ENCODE peak calls at places on chromosome 17, in nine cellular contexts. L is astrocyte of the spinal cord, C is neural progenitor cell, W is B cell, F is activated B cell treated with CpG ODN at 0.5 μM for 24 hours, Q is HCT116, N is body of pancreas, G is fibroblast of the aortic adventitia, U is breast epithelium. D is an unnamed sample.
A peak's percentile ranks its signal among the peaks of the same experiment; 100 is the strongest.

GRCh38 chr17:71828182-71828596 is 292.6 kb upstream of the SOX9 start:
- DNase-seq in G (no peak), U (no peak), N (no peak), Q (no peak), L (peak; percentile 93), F (no peak), C (peak; percentile 96), W (no peak), D (no peak)

GRCh38 chr17:8020251-8020650 is 17.8 kb downstream of the GUCY2D start:
- DNase-seq in U (no peak), G (no peak), Q (no peak), L (no peak), N (no peak), F (no peak), C (no peak), W (no peak), D (no peak)

GRCh38 chr17:48883171-48883570 is 9.4 kb upstream of the ATP5MC1 start:
- DNase-seq in N (no peak), U (no peak), W (no peak), C (no peak), L (no peak), G (no peak), F (no peak), Q (no peak), D (no peak)

GRCh38 chr17:57440522-57441269 is 184.4 kb downstream of the MSI2 start:
- DNase-seq in N (peak; percentile 69), F (no peak), U (peak; percentile 63), L (peak; percentile 98), W (peak; percentile 29), C (peak; percentile 81), Q (peak; percentile 76), G (peak; percentile 70), D (peak; percentile 28)

GRCh38 chr17:74592087-74592990 is at the start of gene CD300LD:
- DNase-seq in U (no peak), N (no peak), L (no peak), W (peak; percentile 51), C (no peak), G (no peak), Q (no peak), F (no peak), D (no peak)

GRCh38 chr17:28142355-28142754 is 99.9 kb downstream of the NLK start:
- DNase-seq in F (no peak), W (no peak), G (no peak), L (no peak), N (no peak), Q (no peak), U (no peak), C (peak; percentile 12), D (no peak)

GRCh38 chr17:65936013-65936412 is 255.9 kb downstream of the CEP112 start:
- DNase-seq in F (no peak), L (peak; percentile 38), C (no peak), W (no peak), N (no peak), U (no peak), Q (no peak), G (no peak), D (no peak)

GRCh38 chr17:31387438-31387837 is 4.0 kb upstream of the RAB11FIP4 start:
- DNase-seq in N (no peak), W (no peak), F (no peak), Q (no peak), L (no peak), G (no peak), U (no peak), C (no peak), D (no peak)

GRCh38 chr17:5701371-5701770 is 117.1 kb upstream of the NLRP1 start:
- DNase-seq in C (no peak), N (no peak), U (no peak), F (no peak), L (no peak), W (no peak), G (no peak), Q (no peak), D (no peak)

DNA sequence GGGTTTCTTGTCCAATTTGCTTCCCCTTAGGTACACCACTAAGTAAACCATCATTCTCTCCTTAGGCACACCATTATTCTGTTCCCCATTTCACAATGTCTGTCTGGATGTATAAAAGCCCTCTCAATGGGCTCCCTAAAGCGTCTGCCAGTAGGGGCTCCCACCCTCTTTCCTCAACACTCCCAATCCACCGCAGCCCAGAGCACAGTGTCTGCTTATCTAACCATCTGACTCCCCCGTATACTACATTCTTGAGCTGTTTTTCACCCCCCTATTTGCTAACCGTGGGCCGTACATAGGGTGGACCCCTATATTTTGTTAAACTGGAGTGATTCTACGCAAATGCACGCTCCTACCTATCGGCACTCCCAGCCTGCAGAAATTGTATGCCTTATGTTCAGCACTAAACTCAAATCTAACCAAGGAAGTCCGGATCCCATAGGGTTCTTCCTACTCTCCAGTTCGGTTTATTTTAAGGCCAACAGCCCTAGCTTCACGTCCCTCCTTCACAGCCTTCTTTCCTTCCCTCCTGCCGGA is 674 bp upstream of the PSMD3 start:
- DNase-seq in W (no peak), G (no peak), C (peak; percentile 67), N (peak; percentile 33), Q (no peak), L (no peak), U (no peak), F (no peak), D (peak; percentile 13)
- TF ChIP-seq CTCF in W (no peak), G (peak; percentile 12), C (peak; percentile 43), N (no peak), Q (no peak), L (peak; percentile 20), U (no peak), F (no peak), D (peak; percentile 26)

GRCh38 chr17:14294876-14295275 is 6.0 kb upstream of the HS3ST3B1 start:
- DNase-seq in Q (no peak), U (no peak), C (no peak), N (no peak), W (no peak), L (no peak), F (no peak), G (no peak), D (no peak)
- TF ChIP-seq CTCF in Q (no peak), U (no peak), C (peak; percentile 13), N (no peak), W (no peak), L (no peak), F (no peak), G (no peak), D (no peak)

GRCh38 chr17:979211-979538 is 401 bp downstream of the NXN start:
- DNase-seq in G (no peak), Q (no peak), W (no peak), U (peak; percentile 46), N (no peak), F (no peak), C (no peak), L (no peak), D (no peak)
- TF ChIP-seq CTCF in G (no peak), Q (no peak), W (no peak), U (no peak), N (no peak), F (no peak), C (no peak), L (no peak), D (no peak)

GRCh38 chr17:77207689-77208216 is 67.0 kb downstream of the SEC14L1 start:
- DNase-seq in F (no peak), W (no peak), L (no peak), U (no peak), G (no peak), C (no peak), Q (no peak), N (no peak), D (no peak)

GRCh38 chr17:77206557-77206956 is 65.8 kb downstream of the SEC14L1 start:
- DNase-seq in F (no peak), C (no peak), U (no peak), L (no peak), W (no peak), N (no peak), Q (no peak), G (no peak), D (no peak)

GRCh38 chr17:77208856-77209255 is 68.1 kb downstream of the SEC14L1 start:
- DNase-seq in N (no peak), G (no peak), L (no peak), C (no peak), U (no peak), W (no peak), Q (no peak), F (no peak), D (no peak)

GRCh38 chr17:77209330-77209748 is 68.6 kb downstream of the SEC14L1 start:
- DNase-seq in F (no peak), W (no peak), L (no peak), G (no peak), C (no peak), U (no peak), Q (no peak), N (no peak), D (no peak)

GRCh38 chr17:77208217-77208808 is 67.5 kb downstream of the SEC14L1 start:
- DNase-seq in L (peak; percentile 63), Q (no peak), W (no peak), F (no peak), U (no peak), G (peak; percentile 66), C (peak; percentile 45), N (peak; percentile 81), D (no peak)
- TF ChIP-seq CTCF in L (peak; percentile 26), Q (no peak), W (no peak), F (no peak), U (no peak), G (peak; percentile 48), C (peak; percentile 26), N (peak; percentile 73), D (peak; percentile 25)

GRCh38 chr17:81510798-81511549 is 1.6 kb downstream of the ACTG1 start:
- DNase-seq in U (no peak), N (no peak), F (peak; percentile 33), Q (no peak), L (peak; percentile 43), W (peak; percentile 52), C (no peak), G (peak; percentile 49), D (no peak)
- TF ChIP-seq CTCF in U (no peak), N (no peak), F (no peak), Q (no peak), L (no peak), W (no peak), C (no peak), G (no peak), D (no peak)

GRCh38 chr17:45317113-45317820 is 447 bp upstream of the MAP3K14 start:
- DNase-seq in F (peak; percentile 99), L (peak; percentile 100), W (peak; percentile 100), C (peak; percentile 100), N (peak; percentile 100), G (peak; percentile 100), U (peak; percentile 100), Q (peak; percentile 100), D (peak; percentile 99)
- TF ChIP-seq CTCF in F (no peak), L (no peak), W (no peak), C (no peak), N (no peak), G (peak; percentile 2), U (no peak), Q (no peak), D (no peak)

D was measured in progenitor cell of endocrine pancreas.